ENCODE peak calls at places on chromosomes 4 and X, in eight cellular contexts. L, M, F, B, T, W, U and Q are unnamed samples.

GRCh38 chr4:74674750-74675149 is 119.6 kb downstream of the BTC start:
- DNase-seq in L (no peak), M (no peak), F (no peak), B (no peak), T (no peak), W (no peak), U (no peak), Q (no peak)

GRCh38 chr4:18917689-18918088 is 896.1 kb upstream of the LCORL start:
- DNase-seq in L (no peak), M (no peak), F (no peak), B (no peak), T (no peak), W (peak; percentile 22), U (no peak), Q (no peak)

GRCh38 chr4:64581422-64581821 is 172.2 kb upstream of the TECRL start:
- DNase-seq in L (peak; percentile 22), M (no peak), F (no peak), B (no peak), T (no peak), W (peak; percentile 68), U (no peak), Q (no peak)

GRCh38 chr4:89660851-89661250 is 176.1 kb downstream of the SNCA start:
- DNase-seq in L (no peak), M (no peak), F (no peak), B (no peak), T (no peak), W (no peak), U (no peak), Q (no peak)

GRCh38 chrX:46381630-46382029 is 163.6 kb downstream of the ZNF674 start:
- DNase-seq in L (no peak), M (no peak), F (no peak), B (no peak), T (no peak), W (no peak), U (no peak), Q (no peak)

GRCh38 chr4:128525939-128526630 is 238.5 kb upstream of the PGRMC2 start:
- DNase-seq in L (peak; percentile 44), M (no peak), F (no peak), B (no peak), T (no peak), W (no peak), U (no peak), Q (no peak)

GRCh38 chr4:94032754-94033153 is 174.9 kb upstream of the SMARCAD1 start:
- DNase-seq in L (no peak), M (no peak), F (no peak), B (no peak), T (no peak), W (peak; percentile 68), U (no peak), Q (no peak)

GRCh38 chrX:119145241-119145653 is 17.6 kb upstream of the KIAA1210 start:
- DNase-seq in L (peak; percentile 6), M (no peak), F (no peak), B (no peak), T (no peak), W (no peak), U (no peak), Q (no peak)

GRCh38 chrX:30971761-30972603 is 82.9 kb upstream of the TAB3 start:
- DNase-seq in L (peak; percentile 7), M (no peak), F (no peak), B (no peak), T (no peak), W (peak; percentile 51), U (no peak), Q (no peak)

GRCh38 chr4:88823058-88823919 is 125.7 kb upstream of the NAP1L5 start:
- DNase-seq in L (peak; percentile 70), M (peak; percentile 52), F (no peak), B (peak; percentile 92), T (peak; percentile 82), W (peak; percentile 98), U (peak; percentile 89), Q (peak; percentile 81)

GRCh38 chrX:22378296-22378695 is 105.6 kb downstream of the CBLL2 start:
- DNase-seq in L (no peak), M (no peak), F (no peak), B (no peak), T (no peak), W (no peak), U (no peak), Q (no peak)

GRCh38 chrX:154470914-154471568 is 8.0 kb downstream of the LAGE3 start:
- DNase-seq in L (no peak), M (no peak), F (no peak), B (no peak), T (no peak), W (no peak), U (no peak), Q (no peak)

GRCh38 chrX:38494239-38494823 is 67.0 kb upstream of the TSPAN7 start:
- DNase-seq in L (no peak), M (no peak), F (no peak), B (no peak), T (no peak), W (no peak), U (no peak), Q (no peak)

GRCh38 chr4:87322754-87323153 is at the start of gene HSD17B13:
- DNase-seq in L (no peak), M (no peak), F (no peak), B (no peak), T (no peak), W (no peak), U (no peak), Q (no peak)

GRCh38 chr4:122764808-122765189 is 32.3 kb downstream of the BBS12 start:
- DNase-seq in L (peak; percentile 30), M (no peak), F (no peak), B (no peak), T (no peak), W (peak; percentile 75), U (no peak), Q (no peak)

GRCh38 chr4:25075129-25075528 is 44.4 kb upstream of the LGI2 start:
- DNase-seq in L (no peak), M (no peak), F (no peak), B (no peak), T (no peak), W (no peak), U (no peak), Q (no peak)

GRCh38 chr4:151600432-151600831 is 160.4 kb downstream of the GATB start:
- DNase-seq in L (no peak), M (no peak), F (no peak), B (no peak), T (no peak), W (no peak), U (no peak), Q (no peak)

GRCh38 chr4:19026281-19026680 is 1004.7 kb upstream of the LCORL start:
- DNase-seq in L (no peak), M (no peak), F (no peak), B (no peak), T (no peak), W (peak; percentile 33), U (peak; percentile 51), Q (no peak)

GRCh38 chr4:145734051-145734450 is 54.1 kb downstream of the C4orf51 start:
- DNase-seq in L (peak; percentile 20), M (no peak), F (no peak), B (no peak), T (no peak), W (peak; percentile 57), U (no peak), Q (no peak)

GRCh38 chrX:49844622-49845021 is 15.5 kb downstream of the PAGE4 start:
- DNase-seq in L (no peak), M (no peak), F (no peak), B (no peak), T (no peak), W (no peak), U (no peak), Q (no peak)

GRCh38 chr4:21469438-21470032 is 479.0 kb downstream of the KCNIP4 start:
- DNase-seq in L (peak; percentile 12), M (no peak), F (no peak), B (no peak), T (no peak), W (peak; percentile 12), U (no peak), Q (no peak)

GRCh38 chr4:89820005-89820404 is 17.0 kb downstream of the SNCA start:
- DNase-seq in L (no peak), M (no peak), F (no peak), B (no peak), T (no peak), W (no peak), U (no peak), Q (no peak)

GRCh38 chrX:38768079-38768478 is 33.2 kb upstream of the MID1IP1 start:
- DNase-seq in L (peak; percentile 13), M (no peak), F (no peak), B (no peak), T (no peak), W (peak; percentile 13), U (no peak), Q (no peak)

GRCh38 chr4:49032440-49033161 is 46.5 kb downstream of the CWH43 start:
- DNase-seq in L (peak; percentile 46), M (no peak), F (no peak), B (no peak), T (no peak), W (peak; percentile 9), U (no peak), Q (no peak)
- TF ChIP-seq CTCF in L (peak; percentile 73), M (no peak), F (peak; percentile 38), B (peak; percentile 48), T (peak; percentile 21), W (peak; percentile 51), U (peak; percentile 25), Q (peak; percentile 56)

GRCh38 chr4:168942985-168943384 is 67.1 kb downstream of the CBR4 start:
- DNase-seq in L (no peak), M (no peak), F (no peak), B (no peak), T (no peak), W (no peak), U (no peak), Q (no peak)
- TF ChIP-seq CTCF in L (peak; percentile 24), M (no peak), F (peak; percentile 39), B (peak; percentile 39), T (no peak), W (peak; percentile 59), U (peak; percentile 42), Q (peak; percentile 67)

GRCh38 chr4:153639556-153640475 is 44.3 kb upstream of the TLR2 start:
- DNase-seq in L (no peak), M (no peak), F (no peak), B (no peak), T (no peak), W (no peak), U (no peak), Q (no peak)

GRCh38 chr4:153645183-153645582 is 38.9 kb upstream of the TLR2 start:
- DNase-seq in L (no peak), M (no peak), F (no peak), B (no peak), T (no peak), W (no peak), U (no peak), Q (no peak)

GRCh38 chr4:153641532-153641931 is 42.5 kb upstream of the TLR2 start:
- DNase-seq in L (no peak), M (no peak), F (no peak), B (no peak), T (no peak), W (no peak), U (no peak), Q (no peak)

GRCh38 chr4:153640476-153640802 is 43.6 kb upstream of the TLR2 start:
- DNase-seq in L (no peak), M (no peak), F (no peak), B (no peak), T (no peak), W (no peak), U (no peak), Q (no peak)

GRCh38 chr4:153643406-153644016 is 40.6 kb upstream of the TLR2 start:
- DNase-seq in L (peak; percentile 61), M (no peak), F (no peak), B (no peak), T (no peak), W (peak; percentile 52), U (no peak), Q (no peak)
- TF ChIP-seq CTCF in L (peak; percentile 58), M (no peak), F (peak; percentile 33), B (peak; percentile 65), T (peak; percentile 22), W (peak; percentile 35), U (peak; percentile 50), Q (peak; percentile 75)

GRCh38 chrX:100609591-100609990 is 24.9 kb downstream of the TNMD start:
- DNase-seq in L (no peak), M (no peak), F (no peak), B (no peak), T (no peak), W (no peak), U (no peak), Q (no peak)
- TF ChIP-seq CTCF in L (no peak), M (no peak), F (no peak), B (peak; percentile 29), T (no peak), W (no peak), U (peak; percentile 16), Q (peak; percentile 46)